ENCODE peak calls at places on chromosomes 7 and 10, in seven cellular contexts. Y, W, O, A, J, R and U are unnamed samples.

GRCh38 chr10:43076311-43076875 is 476 bp upstream of the RET start:
- DNase-seq in Y (no peak), J (peak; percentile 7), R (no peak), O (no peak), A (no peak), W (no peak), U (no peak)

GRCh38 chr7:149714910-149715471 is 58.4 kb downstream of the ZNF467 start:
- DNase-seq in O (no peak), J (no peak), Y (no peak), W (no peak), A (no peak), R (no peak), U (no peak)

GRCh38 chr7:142859829-142860228 is 5.0 kb downstream of the EPHB6 start:
- DNase-seq in O (no peak), W (no peak), J (no peak), A (no peak), Y (peak; percentile 71), R (no peak), U (peak; percentile 39)

GRCh38 chr10:75347211-75347610 is 54.4 kb downstream of the ZNF503 start:
- DNase-seq in J (no peak), O (no peak), A (no peak), W (no peak), R (peak; percentile 6), Y (no peak), U (no peak)

GRCh38 chr10:15482168-15482567 is 111.1 kb upstream of the FAM171A1 start:
- DNase-seq in A (no peak), O (no peak), R (no peak), W (no peak), J (no peak), Y (peak; percentile 28), U (no peak)

GRCh38 chr7:43490016-43490415 is 92.9 kb upstream of the STK17A start:
- DNase-seq in Y (no peak), A (no peak), W (no peak), R (no peak), O (no peak), J (no peak), U (no peak)

GRCh38 chr7:138292951-138293350 is 167.1 kb upstream of the TRIM24 start:
- DNase-seq in W (no peak), A (no peak), O (no peak), J (no peak), R (no peak), Y (no peak), U (no peak)

GRCh38 chr10:62373995-62374861 is at the start of gene ZNF365:
- DNase-seq in R (no peak), Y (peak; percentile 63), W (no peak), J (peak; percentile 50), A (peak; percentile 3), O (peak; percentile 34), U (peak; percentile 69)

GRCh38 chr10:34759161-34759836 is 55.8 kb downstream of the PARD3 start:
- DNase-seq in Y (peak; percentile 59), A (no peak), R (no peak), J (no peak), W (no peak), O (no peak), U (peak; percentile 40)

GRCh38 chr7:24854866-24855265 is 97.6 kb upstream of the GSDME start:
- DNase-seq in R (no peak), A (no peak), O (no peak), W (no peak), Y (peak; percentile 90), J (no peak), U (peak; percentile 60)

GRCh38 chr10:125423569-125423968 is 259.4 kb downstream of the TEX36 start:
- DNase-seq in A (no peak), O (no peak), W (no peak), R (no peak), Y (no peak), J (no peak), U (no peak)

GRCh38 chr7:17948503-17949238 is 8.4 kb upstream of the SNX13 start:
- DNase-seq in R (no peak), J (no peak), A (no peak), W (no peak), O (no peak), Y (peak; percentile 3), U (no peak)

GRCh38 chr10:21402606-21403083 is 122.8 kb downstream of the SKIDA1 start:
- DNase-seq in J (no peak), O (no peak), Y (peak; percentile 89), R (no peak), W (no peak), A (no peak), U (peak; percentile 75)

GRCh38 chr10:103632247-103632642 is 138.7 kb downstream of the NEURL1 start:
- DNase-seq in R (no peak), O (no peak), J (no peak), Y (no peak), A (no peak), W (no peak), U (no peak)

GRCh38 chr10:105793071-105793470 is 1152.0 kb downstream of the SORCS3 start:
- DNase-seq in Y (no peak), J (no peak), W (no peak), R (no peak), O (no peak), A (no peak), U (no peak)

GRCh38 chr7:6705959-6706665 is 635 bp downstream of the ZNF12 start:
- DNase-seq in Y (peak; percentile 51), A (peak; percentile 17), O (no peak), J (peak; percentile 42), R (no peak), W (no peak), U (peak; percentile 36)

GRCh38 chr10:633279-634245 is 55.9 kb downstream of the DIP2C start:
- DNase-seq in W (no peak), J (no peak), A (no peak), Y (no peak), O (no peak), R (peak; percentile 11), U (no peak)

GRCh38 chr7:132317856-132318255 is 258.4 kb downstream of the PLXNA4 start:
- DNase-seq in O (no peak), W (no peak), A (no peak), J (no peak), Y (no peak), R (no peak), U (no peak)

GRCh38 chr10:21732067-21732772 is 198.2 kb downstream of the MLLT10 start:
- DNase-seq in J (peak; percentile 53), W (peak; percentile 50), O (peak; percentile 34), R (peak; percentile 23), A (peak; percentile 21), Y (peak; percentile 78), U (peak; percentile 77)

GRCh38 chr7:130272456-130273080 is 5.9 kb downstream of the CPA2 start:
- DNase-seq in R (peak; percentile 83), W (peak; percentile 31), J (no peak), Y (no peak), A (no peak), O (no peak), U (no peak)

GRCh38 chr10:130994191-130994590 is 317.3 kb downstream of the TCERG1L start:
- DNase-seq in Y (no peak), J (no peak), W (no peak), A (no peak), O (no peak), R (no peak), U (no peak)

GRCh38 chr10:109975251-109975650 is 32.5 kb upstream of the ADD3 start:
- DNase-seq in J (no peak), O (no peak), Y (no peak), W (no peak), A (no peak), R (no peak), U (no peak)